ENCODE peak calls at places on chromosomes 4 and X, in ten cellular contexts. K is pancreas, D is caudate nucleus, M is memory B cell, W is body of pancreas, S is RKO, O is T-helper 9 cell, A is NCI-H2029 treated with DMSO at 0.1 percent for 48 hours, E is NB4, H is GM23338. U is an unnamed sample.

GRCh38 chr4:2257361-2258001 is 4.4 kb downstream of the MXD4 start:
- DNase-seq in O (no peak), W (peak), M (no peak), S (no peak), A (no peak), E (no peak), K (peak), D (no peak), H (no peak), U (no peak)

GRCh38 chrX:123976671-123977316 is 15.3 kb downstream of the STAG2 start:
- DNase-seq in A (no peak), H (peak), D (no peak), K (no peak), S (peak), O (no peak), E (peak), W (peak), M (no peak), U (peak)

GRCh38 chrX:142001934-142002333 is 98.2 kb downstream of the MAGEC1 start:
- DNase-seq in W (no peak), O (no peak), S (no peak), M (no peak), K (no peak), A (no peak), D (no peak), H (no peak), E (no peak), U (no peak)

GRCh38 chr4:138311771-138312535 is 69.8 kb upstream of the SLC7A11 start:
- DNase-seq in K (no peak), E (no peak), A (no peak), H (peak), O (no peak), W (peak), D (no peak), M (no peak), S (no peak), U (no peak)

GRCh38 chr4:87734936-87735335 is 64.4 kb upstream of the IBSP start:
- DNase-seq in E (no peak), D (no peak), S (no peak), H (no peak), A (no peak), K (no peak), O (no peak), M (no peak), W (no peak), U (no peak)

GRCh38 chrX:10326578-10326977 is 169.8 kb downstream of the CLCN4 start:
- DNase-seq in S (peak), E (peak), D (no peak), W (peak), O (no peak), M (no peak), K (no peak), H (no peak), A (no peak), U (peak)

GRCh38 chrX:82320554-82320953 is 1118.7 kb downstream of the SH3BGRL start:
- DNase-seq in E (no peak), O (no peak), A (no peak), H (no peak), M (no peak), W (no peak), S (no peak), K (no peak), D (no peak), U (no peak)

GRCh38 chrX:104351173-104351769 is 96.5 kb upstream of the ESX1 start:
- DNase-seq in A (no peak), E (peak), H (no peak), K (no peak), W (no peak), M (no peak), O (no peak), S (peak), D (no peak), U (peak)

GRCh38 chr4:90603540-90603939 is 476.3 kb downstream of the CCSER1 start:
- DNase-seq in D (no peak), K (no peak), O (no peak), E (no peak), S (no peak), A (no peak), H (no peak), M (no peak), W (no peak), U (no peak)

GRCh38 chr4:7313361-7313811 is 121.0 kb downstream of the SORCS2 start:
- DNase-seq in H (no peak), A (no peak), S (no peak), D (peak), M (no peak), O (no peak), K (no peak), W (peak), E (no peak), U (no peak)

GRCh38 chr4:7422098-7422897 is 12.4 kb downstream of the PSAPL1 start:
- DNase-seq in A (no peak), W (no peak), O (no peak), H (no peak), D (no peak), K (peak), S (no peak), E (no peak), M (no peak), U (no peak)

GRCh38 chr4:76897522-76898384 is at the start of gene SOWAHB:
- DNase-seq in D (no peak), K (peak), M (no peak), A (peak), E (no peak), W (peak), O (peak), H (peak), S (no peak), U (no peak)

GRCh38 chr4:51842167-51842553 is 793 bp upstream of the DCUN1D4 start:
- DNase-seq in S (no peak), K (peak), O (no peak), A (no peak), H (no peak), W (peak), E (no peak), M (no peak), D (no peak), U (no peak)

GRCh38 chrX:130393451-130394074 is 8.1 kb upstream of the GPR119 start:
- DNase-seq in W (peak), E (peak), M (no peak), A (no peak), K (peak), S (peak), D (peak), O (no peak), H (peak), U (peak)

GRCh38 chrX:131985526-131986049 is 37.5 kb upstream of the STK26 start:
- DNase-seq in K (no peak), D (no peak), E (peak), S (no peak), A (no peak), M (no peak), W (no peak), O (no peak), H (peak), U (no peak)

GRCh38 chr4:150581611-150582010 is 340 bp upstream of the MAB21L2 start:
- DNase-seq in E (no peak), H (peak), W (no peak), O (no peak), S (no peak), A (no peak), K (no peak), M (no peak), D (no peak), U (no peak)

GRCh38 chr4:156252300-156253016 is 298.8 kb upstream of the CTSO start:
- DNase-seq in S (no peak), W (no peak), D (no peak), H (no peak), K (no peak), O (no peak), A (no peak), M (no peak), E (no peak), U (no peak)

GRCh38 chr4:125703443-125703842 is 388.7 kb downstream of the FAT4 start:
- DNase-seq in W (no peak), D (no peak), K (no peak), E (no peak), O (no peak), H (no peak), S (no peak), A (no peak), M (no peak), U (peak)

GRCh38 chr4:11424000-11424399 is 4.7 kb downstream of the HS3ST1 start:
- DNase-seq in D (no peak), A (no peak), K (no peak), M (peak), S (no peak), W (no peak), H (peak), O (no peak), E (peak), U (peak)

GRCh38 chrX:1242901-1243402 is 25.7 kb upstream of the CSF2RA start:
- DNase-seq in W (no peak), M (no peak), K (no peak), S (no peak), H (peak), A (no peak), D (no peak), O (no peak), E (peak), U (no peak)

GRCh38 chr4:6732441-6733357 is 16.7 kb downstream of the BLOC1S4 start:
- DNase-seq in O (no peak), S (peak), W (peak), D (peak), H (no peak), E (peak), K (peak), M (no peak), A (no peak), U (no peak)

GRCh38 chrX:53714580-53715335 is 28.2 kb upstream of the HUWE1 start:
- DNase-seq in M (peak), H (peak), W (peak), K (no peak), E (peak), A (no peak), D (no peak), S (no peak), O (peak), U (no peak)

GRCh38 chr4:170853422-170854021 is 763.8 kb upstream of the AADAT start:
- DNase-seq in H (peak), E (peak), O (no peak), K (peak), W (peak), M (no peak), S (peak), A (no peak), D (no peak), U (peak)

GRCh38 chr4:10684631-10685030 is at the start of gene CLNK:
- DNase-seq in M (no peak), K (no peak), A (no peak), W (no peak), E (peak), S (no peak), O (no peak), D (no peak), H (no peak), U (no peak)

U was measured in A673.